ENCODE peak calls at places on chromosomes 11 and 22, in five cellular contexts. K, J, D, L and C are unnamed samples. For H3K9me3, the result is how much of the 10 kb centered on the place peaks cover.

GRCh38 chr11:63620928-63621539 is 6.8 kb upstream of the PLAAT3 start:
- DNase-seq in K (no peak), J (no peak), D (no peak), L (no peak), C (no peak)

GRCh38 chr22:35589071-35589735 is 27.9 kb downstream of the MB start:
- DNase-seq in K (peak), J (peak), D (peak), L (peak), C (peak)

GRCh38 chr22:43911351-43911750 is 12.3 kb upstream of the PNPLA3 start:
- DNase-seq in K (no peak), J (no peak), D (no peak), L (no peak), C (no peak)

GRCh38 chr11:45062974-45063635 is 83.3 kb upstream of the PRDM11 start:
- DNase-seq in K (no peak), J (peak), D (no peak), L (no peak), C (no peak)

GRCh38 chr11:57638811-57639320 is 10.8 kb downstream of the YPEL4 start:
- DNase-seq in K (no peak), J (no peak), D (no peak), L (no peak), C (no peak)

GRCh38 chr11:128226106-128226716 is 361.1 kb downstream of the ETS1 start:
- DNase-seq in K (no peak), J (no peak), D (no peak), L (no peak), C (no peak)

GRCh38 chr22:49961601-49962011 is 1.0 kb downstream of the PIM3 start:
- DNase-seq in K (peak), J (no peak), D (no peak), L (no peak), C (peak)

GRCh38 chr11:47477323-47477722 is 28.4 kb upstream of the RAPSN start:
- DNase-seq in K (peak), J (peak), D (no peak), L (no peak), C (no peak)

GRCh38 chr22:32528984-32529982 is 54.7 kb downstream of the FBXO7 start:
- DNase-seq in K (peak), J (peak), D (peak), L (peak), C (peak)

GRCh38 chr11:1049071-1049405 is 12.5 kb upstream of the MUC6 start:
- DNase-seq in K (no peak), J (no peak), D (no peak), L (no peak), C (peak)

GRCh38 chr11:72411623-72412532 is 22.5 kb downstream of the CLPB start:
- DNase-seq in K (no peak), J (no peak), D (no peak), L (no peak), C (no peak)

GRCh38 chr22:27992294-27993165 is 73.5 kb upstream of the PITPNB start:
- DNase-seq in K (no peak), J (no peak), D (no peak), L (no peak), C (peak)

GRCh38 chr11:1772270-1773130 is 8.8 kb upstream of the CTSD start:
- DNase-seq in K (peak), J (peak), D (peak), L (peak), C (peak)

GRCh38 chr11:121672630-121673487 is 220.1 kb upstream of the SORL1-AS1 start:
- DNase-seq in K (peak), J (no peak), D (no peak), L (no peak), C (no peak)

GRCh38 chr11:23976369-23976768 is 520.5 kb upstream of the LUZP2 start:
- DNase-seq in K (peak), J (no peak), D (no peak), L (no peak), C (no peak)

GRCh38 chr11:43933226-43933607 is 9.2 kb upstream of the C11orf96 start:
- DNase-seq in K (no peak), J (no peak), D (no peak), L (no peak), C (no peak)

GRCh38 chr11:113322158-113322557 is 7.8 kb downstream of the TTC12 start:
- DNase-seq in K (no peak), J (no peak), D (no peak), L (no peak), C (no peak)

GRCh38 chr11:17864478-17864941 is 129.9 kb downstream of the KCNC1 start:
- DNase-seq in K (no peak), J (peak), D (no peak), L (peak), C (no peak)

GRCh38 chr11:20351870-20352269 is 11.6 kb upstream of the HTATIP2 start:
- DNase-seq in K (no peak), J (no peak), D (no peak), L (no peak), C (no peak)

GRCh38 chr11:101019870-101020269 is 109.7 kb downstream of the PGR start:
- DNase-seq in K (no peak), J (no peak), D (no peak), L (no peak), C (no peak)
- H3K9me3 ChIP-seq in K (under half), J (under half), D (under half), L (under half), C (under half)

GRCh38 chr22:48082284-48082683 is 1319.8 kb downstream of the TBC1D22A start:
- DNase-seq in K (no peak), J (no peak), D (no peak), L (no peak), C (no peak)

GRCh38 chr22:48077699-48078098 is 1315.2 kb downstream of the TBC1D22A start:
- DNase-seq in K (no peak), J (no peak), D (no peak), L (no peak), C (no peak)

GRCh38 chr22:48081281-48081680 is 1318.8 kb downstream of the TBC1D22A start:
- DNase-seq in K (no peak), J (no peak), D (no peak), L (no peak), C (no peak)

GRCh38 chr22:48079505-48080295 is 1317.2 kb downstream of the TBC1D22A start:
- DNase-seq in K (no peak), J (no peak), D (no peak), L (no peak), C (no peak)

DNA sequence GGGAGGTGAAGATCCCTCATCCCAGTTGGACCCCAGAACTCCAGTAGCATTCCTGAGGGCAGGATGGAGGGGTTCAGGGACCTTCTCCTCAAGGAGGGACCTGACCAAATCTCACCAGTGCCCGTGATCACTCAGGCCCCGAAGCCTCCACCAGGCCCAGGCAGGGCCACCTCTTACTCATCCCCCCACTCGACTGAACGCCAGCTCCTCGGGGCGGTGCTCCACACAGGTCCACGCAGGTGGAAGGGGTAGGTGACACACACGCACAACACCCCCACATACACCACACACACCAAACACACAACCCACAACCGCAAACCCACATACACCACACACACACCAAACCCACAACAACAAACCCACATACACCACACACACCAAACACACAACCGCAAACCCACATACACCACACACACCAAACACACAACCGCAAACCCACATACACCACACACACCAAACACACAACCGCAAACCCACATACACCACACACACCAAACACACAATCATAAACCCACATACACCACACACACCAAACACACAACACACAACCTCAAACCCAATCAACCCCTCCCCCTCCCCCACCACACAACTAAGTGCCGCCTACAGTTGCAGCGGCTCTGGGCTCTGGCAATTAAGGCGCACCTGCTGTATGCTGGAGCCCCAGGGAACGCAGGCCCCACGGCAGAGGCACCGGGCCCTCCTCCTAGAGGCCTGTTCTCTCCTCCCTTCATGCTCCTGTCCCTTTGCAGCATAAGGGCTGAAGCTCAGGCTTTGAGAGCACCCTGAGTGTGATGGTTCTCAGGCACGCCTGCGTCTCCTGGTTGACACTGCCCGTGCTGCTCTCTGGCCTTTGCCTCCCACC is 1318.1 kb downstream of the TBC1D22A start:
- DNase-seq in K (no peak), J (no peak), D (no peak), L (no peak), C (peak)
- H3K9me3 ChIP-seq in K (under half), J (under half), D (under half), L (under half), C (under half)

GRCh38 chr22:38131399-38131798 is 20.9 kb upstream of the BAIAP2L2 start:
- DNase-seq in K (no peak), J (no peak), D (no peak), L (no peak), C (peak)
- H3K9me3 ChIP-seq in K (under half), J (under half), D (under half), L (under half), C (under half)

DNA sequence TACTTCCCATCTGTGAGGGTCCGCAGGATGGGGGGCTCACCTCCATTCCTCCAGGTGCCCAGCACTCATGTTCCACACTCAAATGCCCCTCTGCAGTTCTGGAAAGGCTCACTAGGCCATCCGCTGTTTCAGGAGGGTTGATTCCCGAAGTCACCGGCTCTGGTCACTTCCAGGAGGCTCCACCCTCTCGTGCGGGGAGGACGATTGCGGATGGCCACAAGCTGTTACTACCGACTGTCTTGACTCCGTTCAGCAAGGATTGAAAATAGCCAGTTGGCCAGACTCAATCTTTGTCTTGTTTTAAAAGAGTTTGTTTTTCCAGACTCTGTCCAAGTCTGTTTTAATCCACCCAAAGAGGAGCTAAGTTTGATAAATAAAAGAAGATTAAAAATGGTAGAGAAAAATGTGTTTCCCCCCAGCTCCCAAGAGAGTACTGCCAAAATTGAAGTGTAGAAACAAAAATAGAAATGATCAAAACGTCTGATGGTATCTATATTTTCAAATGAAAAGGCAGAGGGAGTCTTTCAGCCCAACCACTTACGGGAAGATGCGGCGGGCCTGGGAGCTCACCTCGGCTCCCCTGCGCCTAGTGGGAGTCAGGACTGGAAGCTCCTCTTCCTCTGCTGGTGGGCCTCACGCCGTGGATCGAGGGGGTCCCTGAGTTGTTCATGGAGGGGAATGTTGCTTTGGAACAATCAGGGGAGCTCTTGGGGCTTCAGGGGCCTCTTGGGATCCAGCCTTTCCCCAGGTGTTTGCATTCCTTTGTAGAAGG is 1280.8 kb downstream of the BRD1 start:
- DNase-seq in K (no peak), J (no peak), D (no peak), L (no peak), C (no peak)
- H3K9me3 ChIP-seq in K (under half), J (under half), D (under half), L (under half), C (under half)

GRCh38 chr11:13189561-13190435 is 87.8 kb upstream of the BMAL1 start:
- DNase-seq in K (peak), J (no peak), D (no peak), L (no peak), C (no peak)

GRCh38 chr11:13183094-13183825 is 94.3 kb upstream of the BMAL1 start:
- DNase-seq in K (peak), J (peak), D (peak), L (peak), C (no peak)

GRCh38 chr11:13183826-13184196 is 93.8 kb upstream of the BMAL1 start:
- DNase-seq in K (no peak), J (no peak), D (no peak), L (no peak), C (no peak)

GRCh38 chr11:13184295-13184794 is 93.2 kb upstream of the BMAL1 start:
- DNase-seq in K (no peak), J (no peak), D (no peak), L (no peak), C (no peak)

GRCh38 chr11:13188179-13188578 is 89.4 kb upstream of the BMAL1 start:
- DNase-seq in K (no peak), J (no peak), D (no peak), L (no peak), C (no peak)
- H3K9me3 ChIP-seq in K (under half), J (under half), D (under half), L (under half), C (under half)